ENCODE peak calls at places on chromosome 11, in eight cellular contexts. O is mucosa of gallbladder; Z is NCI-H1105; B is stimulated activated effector memory CD8-positive, alpha-beta T cell treated with anti-CD3 and anti-CD28 coated beads, Interleukin-12 subunit alpha, Interleukin-12 subunit beta, amount 100 ng/mL, for 72 hours; A is lower leg skin; L is iPS-NIHi11; F is GM04504; I is stimulated activated CD4-positive, alpha-beta T cell treated with anti-CD3 and anti-CD28 coated beads, Interleukin-15, amount 100 ng/mL, for 24 hours. C is an unnamed sample.

GRCh38 chr11:113477321-113477720 is 2.1 kb upstream of the DRD2 start:
- DNase-seq in O (no peak), Z (no peak), B (no peak), A (no peak), L (peak), F (no peak), I (no peak), C (no peak)

GRCh38 chr11:122659676-122660571 is 4.4 kb downstream of the UBASH3B start:
- DNase-seq in O (no peak), Z (no peak), B (no peak), A (no peak), L (no peak), F (no peak), I (no peak), C (no peak)

GRCh38 chr11:120332822-120333716 is 3.1 kb upstream of the ARHGEF12 start:
- DNase-seq in O (no peak), Z (no peak), B (no peak), A (no peak), L (no peak), F (no peak), I (no peak), C (no peak)

GRCh38 chr11:118845369-118845768 is 38.3 kb upstream of the CXCR5 start:
- DNase-seq in O (no peak), Z (no peak), B (no peak), A (no peak), L (no peak), F (no peak), I (peak), C (no peak)

GRCh38 chr11:104891135-104891534 is 7.1 kb downstream of the CASP12 start:
- DNase-seq in O (no peak), Z (no peak), B (no peak), A (no peak), L (no peak), F (peak), I (no peak), C (no peak)

GRCh38 chr11:44589301-44589700 is 23.8 kb downstream of the CD82 start:
- DNase-seq in O (no peak), Z (no peak), B (no peak), A (no peak), L (no peak), F (no peak), I (no peak), C (no peak)

GRCh38 chr11:105802390-105802789 is 192.5 kb downstream of the GRIA4 start:
- DNase-seq in O (no peak), Z (no peak), B (no peak), A (no peak), L (no peak), F (no peak), I (no peak), C (no peak)

GRCh38 chr11:65872555-65873279 is at the start of gene EFEMP2:
- DNase-seq in O (no peak), Z (no peak), B (no peak), A (peak), L (peak), F (no peak), I (no peak), C (no peak)

GRCh38 chr11:114228401-114229061 is 67.7 kb upstream of the NNMT start:
- DNase-seq in O (no peak), Z (no peak), B (no peak), A (no peak), L (no peak), F (no peak), I (no peak), C (no peak)

GRCh38 chr11:118715837-118716260 is 36.4 kb upstream of the TREH start:
- DNase-seq in O (no peak), Z (no peak), B (no peak), A (no peak), L (peak), F (no peak), I (no peak), C (no peak)

GRCh38 chr11:7020183-7020917 is at the start of the genes NLRP14 and ZNF214:
- DNase-seq in O (peak), Z (peak), B (no peak), A (peak), L (peak), F (peak), I (peak), C (peak)

GRCh38 chr11:11215944-11216343 is 137.1 kb downstream of the CSNK2A3 start:
- DNase-seq in O (no peak), Z (no peak), B (no peak), A (no peak), L (peak), F (no peak), I (no peak), C (peak)

GRCh38 chr11:45928535-45929215 is 6.2 kb downstream of the LARGE2 start:
- DNase-seq in O (no peak), Z (no peak), B (no peak), A (peak), L (no peak), F (no peak), I (no peak), C (no peak)

C was measured in HepG2.